ENCODE peak calls at places on chromosomes 1 and 21, in four cellular contexts. One of them, this sample, is unnamed.

GRCh38 chr21:37765501-37765900 is 150.8 kb downstream of the KCNJ6 start:
- DNase-seq in heart left ventricle: no peak
- DNase-seq in heart right ventricle: no peak
- DNase-seq in coronary artery: no peak
- DNase-seq in this sample: no peak

GRCh38 chr1:64915381-64916274 is 50.7 kb downstream of the JAK1 start:
- DNase-seq in heart left ventricle: no peak
- DNase-seq in heart right ventricle: no peak
- DNase-seq in coronary artery: no peak
- DNase-seq in this sample: no peak

GRCh38 chr1:182629674-182630073 is 25.5 kb upstream of the RGS16 start:
- DNase-seq in heart left ventricle: no peak
- DNase-seq in heart right ventricle: no peak
- DNase-seq in coronary artery: no peak
- DNase-seq in this sample: no peak

GRCh38 chr21:38913120-38913975 is 107.6 kb downstream of the ETS2 start:
- DNase-seq in heart left ventricle: peak; percentile 65
- DNase-seq in heart right ventricle: peak; percentile 61
- DNase-seq in coronary artery: peak; percentile 89
- DNase-seq in this sample: peak; percentile 83

GRCh38 chr1:179058343-179059184 is 23.3 kb upstream of the TOR3A start:
- DNase-seq in heart left ventricle: no peak
- DNase-seq in heart right ventricle: no peak
- DNase-seq in coronary artery: no peak
- DNase-seq in this sample: no peak

GRCh38 chr1:14055442-14056225 is 355.6 kb downstream of the PRDM2 start:
- DNase-seq in heart left ventricle: no peak
- DNase-seq in heart right ventricle: no peak
- DNase-seq in coronary artery: no peak
- DNase-seq in this sample: no peak

GRCh38 chr1:154481058-154481457 is 21.0 kb upstream of the TDRD10 start:
- DNase-seq in heart left ventricle: no peak
- DNase-seq in heart right ventricle: no peak
- DNase-seq in coronary artery: no peak
- DNase-seq in this sample: no peak

GRCh38 chr21:45639206-45640000 is 4.1 kb upstream of the PCBP3 start:
- DNase-seq in heart left ventricle: no peak
- DNase-seq in heart right ventricle: no peak
- DNase-seq in coronary artery: no peak
- DNase-seq in this sample: no peak

GRCh38 chr1:111441573-111442192 is 7.4 kb downstream of the WDR77 start:
- DNase-seq in heart left ventricle: no peak
- DNase-seq in heart right ventricle: no peak
- DNase-seq in coronary artery: no peak
- DNase-seq in this sample: no peak

GRCh38 chr1:32485554-32486255 is 20.8 kb downstream of the ZBTB8B start:
- DNase-seq in heart left ventricle: no peak
- DNase-seq in heart right ventricle: no peak
- DNase-seq in coronary artery: no peak
- DNase-seq in this sample: no peak

DNA sequence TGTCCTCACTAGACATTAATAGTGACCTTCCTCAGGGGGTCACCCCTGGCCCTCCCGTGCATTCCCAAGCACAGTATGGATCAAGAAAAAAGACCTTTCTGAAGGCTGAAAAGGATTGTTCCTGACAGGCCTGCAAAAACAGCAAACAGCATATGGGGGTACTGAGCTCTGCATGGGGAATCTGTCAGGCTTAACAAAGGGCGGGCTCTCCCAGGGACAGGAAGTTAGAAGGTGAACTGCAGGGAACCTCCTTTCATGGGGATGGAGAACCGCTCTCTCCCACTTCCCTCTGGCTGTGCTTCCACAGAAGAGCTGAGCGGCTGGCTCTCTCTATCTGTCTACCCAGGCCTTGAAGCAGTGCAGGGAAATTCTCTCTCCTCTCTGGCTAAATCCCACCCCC is 91.7 kb downstream of the DTL start:
- DNase-seq in heart left ventricle: no peak
- DNase-seq in heart right ventricle: no peak
- DNase-seq in coronary artery: no peak
- DNase-seq in this sample: no peak
- H3K27ac ChIP-seq in heart left ventricle: no peak overlapping the region
- H3K27ac ChIP-seq in heart right ventricle: no peak overlapping the region
- H3K27ac ChIP-seq in coronary artery: no peak overlapping the region
- H3K27ac ChIP-seq in this sample: no peak overlapping the region

DNA sequence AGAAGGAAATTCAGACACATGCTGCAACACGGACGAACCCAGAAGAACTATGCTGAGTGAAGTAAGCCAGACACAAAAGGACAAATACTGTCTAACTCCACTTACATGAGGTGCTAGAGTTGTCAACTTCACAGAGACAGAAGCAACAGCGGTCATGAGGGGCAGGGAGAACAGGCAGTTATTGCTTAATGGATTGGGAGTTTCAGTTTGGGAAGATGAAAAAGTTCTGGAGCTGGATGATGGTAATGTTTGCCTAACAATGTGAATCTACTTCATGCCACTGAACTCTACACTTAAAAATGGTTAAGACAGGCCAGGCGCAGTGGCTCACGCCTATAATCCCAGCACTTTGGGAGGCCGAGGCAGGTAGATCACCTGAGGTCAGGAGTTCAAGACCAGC is 12.1 kb downstream of the PARP1 start:
- DNase-seq in heart left ventricle: no peak
- DNase-seq in heart right ventricle: no peak
- DNase-seq in coronary artery: no peak
- DNase-seq in this sample: no peak
- H3K27ac ChIP-seq in heart left ventricle: no peak overlapping the region
- H3K27ac ChIP-seq in heart right ventricle: no peak overlapping the region
- H3K27ac ChIP-seq in coronary artery: no peak overlapping the region
- H3K27ac ChIP-seq in this sample: no peak overlapping the region

GRCh38 chr1:53893999-53894636 is at the start of gene DIO1:
- DNase-seq in heart left ventricle: no peak
- DNase-seq in heart right ventricle: no peak
- DNase-seq in coronary artery: no peak
- DNase-seq in this sample: no peak
- H3K27ac ChIP-seq in heart left ventricle: peak within 1 kb of the TSS; percentile 85
- H3K27ac ChIP-seq in heart right ventricle: no peak within 1 kb of the TSS
- H3K27ac ChIP-seq in coronary artery: no peak within 1 kb of the TSS
- H3K27ac ChIP-seq in this sample: no peak within 1 kb of the TSS

DNA sequence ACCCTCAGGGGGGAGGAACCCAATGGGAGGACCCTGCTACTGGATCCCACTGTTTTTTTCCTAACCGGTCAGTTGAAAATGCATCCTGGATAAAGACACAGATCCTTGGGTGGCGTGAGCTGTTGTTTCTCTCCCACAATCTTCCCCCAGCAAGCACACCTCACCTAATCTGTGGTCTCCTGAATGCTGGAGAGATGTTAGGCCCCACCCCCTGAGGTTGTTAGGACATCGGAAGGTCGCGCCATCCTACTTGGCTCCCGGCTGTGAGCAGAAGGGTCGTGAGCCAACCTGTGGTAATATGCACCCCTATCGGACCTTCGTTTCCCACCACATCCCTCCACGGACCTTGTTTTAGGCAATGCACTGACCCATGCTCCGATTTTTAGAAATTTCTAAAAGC is 89.9 kb upstream of the IPO9 start:
- DNase-seq in heart left ventricle: no peak
- DNase-seq in heart right ventricle: no peak
- DNase-seq in coronary artery: no peak
- DNase-seq in this sample: no peak
- H3K27ac ChIP-seq in heart left ventricle: peak overlapping the region; percentile 81
- H3K27ac ChIP-seq in heart right ventricle: peak overlapping the region; percentile 96
- H3K27ac ChIP-seq in coronary artery: peak overlapping the region; percentile 90
- H3K27ac ChIP-seq in this sample: peak overlapping the region; percentile 78

DNA sequence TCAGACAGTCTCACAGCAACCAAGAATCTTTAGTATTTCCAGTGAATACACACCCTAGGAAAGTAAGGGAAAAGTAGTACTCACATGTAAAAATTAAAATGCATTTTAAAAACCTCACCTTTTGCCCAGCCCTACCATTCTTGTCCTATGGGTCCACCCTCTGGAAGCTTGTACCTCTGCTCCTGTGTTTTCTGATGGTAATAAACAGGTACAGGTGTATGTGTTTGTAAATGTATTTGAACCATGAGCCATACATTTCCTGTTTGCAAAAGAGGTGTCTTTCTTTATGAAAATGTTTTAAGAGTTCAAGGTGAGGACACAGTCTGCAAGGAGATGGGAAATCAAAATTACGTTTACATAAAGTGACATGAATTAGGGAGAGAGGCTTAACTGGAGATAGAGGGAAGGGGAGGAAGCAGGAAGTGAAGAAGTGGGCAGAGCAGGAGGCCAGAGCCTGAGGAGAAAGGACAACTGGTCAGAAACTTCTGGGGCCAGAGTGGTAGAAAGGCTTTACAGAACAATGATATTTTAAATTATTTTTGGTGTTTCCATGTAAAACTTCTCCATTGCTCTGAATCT is 52.0 kb upstream of the IVNS1ABP start:
- DNase-seq in heart left ventricle: no peak
- DNase-seq in heart right ventricle: no peak
- DNase-seq in coronary artery: no peak
- DNase-seq in this sample: no peak
- H3K27ac ChIP-seq in heart left ventricle: no peak overlapping the region
- H3K27ac ChIP-seq in heart right ventricle: no peak overlapping the region
- H3K27ac ChIP-seq in coronary artery: no peak overlapping the region
- H3K27ac ChIP-seq in this sample: no peak overlapping the region

GRCh38 chr1:222892137-222892763 is 77.4 kb downstream of the DISP1 start:
- DNase-seq in heart left ventricle: no peak
- DNase-seq in heart right ventricle: no peak
- DNase-seq in coronary artery: no peak
- DNase-seq in this sample: no peak
- H3K27ac ChIP-seq in heart left ventricle: peak overlapping the region; percentile 66
- H3K27ac ChIP-seq in heart right ventricle: no peak overlapping the region
- H3K27ac ChIP-seq in coronary artery: no peak overlapping the region
- H3K27ac ChIP-seq in this sample: no peak overlapping the region

GRCh38 chr1:51553911-51554310 is 34.8 kb upstream of the EPS15 start:
- DNase-seq in heart left ventricle: no peak
- DNase-seq in heart right ventricle: no peak
- DNase-seq in coronary artery: no peak
- DNase-seq in this sample: no peak
- H3K27ac ChIP-seq in heart left ventricle: no peak overlapping the region
- H3K27ac ChIP-seq in heart right ventricle: no peak overlapping the region
- H3K27ac ChIP-seq in coronary artery: no peak overlapping the region
- H3K27ac ChIP-seq in this sample: no peak overlapping the region

GRCh38 chr1:114702699-114703098 is 7.4 kb upstream of the AMPD1 start:
- DNase-seq in heart left ventricle: no peak
- DNase-seq in heart right ventricle: no peak
- DNase-seq in coronary artery: no peak
- DNase-seq in this sample: no peak

GRCh38 chr1:114700026-114700600 is 4.8 kb upstream of the AMPD1 start:
- DNase-seq in heart left ventricle: no peak
- DNase-seq in heart right ventricle: no peak
- DNase-seq in coronary artery: no peak
- DNase-seq in this sample: no peak

GRCh38 chr1:114707604-114708003 is 9.0 kb downstream of the NRAS start:
- DNase-seq in heart left ventricle: no peak
- DNase-seq in heart right ventricle: no peak
- DNase-seq in coronary artery: no peak
- DNase-seq in this sample: no peak

GRCh38 chr1:114701931-114702330 is 6.6 kb upstream of the AMPD1 start:
- DNase-seq in heart left ventricle: no peak
- DNase-seq in heart right ventricle: no peak
- DNase-seq in coronary artery: no peak
- DNase-seq in this sample: no peak

DNA sequence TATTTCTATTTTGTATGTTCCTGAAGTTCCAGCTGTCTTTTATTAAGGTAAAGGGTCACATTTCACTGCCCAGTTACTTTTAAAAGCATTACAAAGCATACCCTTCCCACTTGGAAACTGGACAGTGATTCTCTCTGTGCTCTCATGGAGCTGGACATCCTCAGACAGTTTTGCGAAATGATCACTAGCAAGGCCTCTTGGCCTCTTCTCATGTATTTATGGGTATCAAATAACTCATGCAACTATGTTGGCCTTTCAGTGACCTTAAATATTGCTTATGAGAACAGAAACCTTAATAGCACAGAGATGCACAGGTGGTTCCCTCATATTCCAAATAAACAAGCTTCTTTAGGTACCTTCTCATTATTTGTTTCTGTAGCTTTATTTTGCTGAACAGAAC is 7.9 kb upstream of the AMPD1 start:
- DNase-seq in heart left ventricle: no peak
- DNase-seq in heart right ventricle: no peak
- DNase-seq in coronary artery: no peak
- DNase-seq in this sample: no peak
- H3K27ac ChIP-seq in heart left ventricle: no peak overlapping the region
- H3K27ac ChIP-seq in heart right ventricle: no peak overlapping the region
- H3K27ac ChIP-seq in coronary artery: no peak overlapping the region
- H3K27ac ChIP-seq in this sample: no peak overlapping the region

GRCh38 chr1:43171312-43171875 is 696 bp downstream of the EBNA1BP2 start:
- DNase-seq in heart left ventricle: no peak
- DNase-seq in heart right ventricle: no peak
- DNase-seq in coronary artery: no peak
- DNase-seq in this sample: no peak

GRCh38 chr1:43172532-43172972 is 422 bp downstream of the CFAP57 start:
- DNase-seq in heart left ventricle: peak; percentile 91
- DNase-seq in heart right ventricle: peak; percentile 86
- DNase-seq in coronary artery: peak; percentile 90
- DNase-seq in this sample: peak; percentile 82

GRCh38 chr1:43174873-43175272 is 2.7 kb downstream of the CFAP57 start:
- DNase-seq in heart left ventricle: no peak
- DNase-seq in heart right ventricle: no peak
- DNase-seq in coronary artery: no peak
- DNase-seq in this sample: no peak

GRCh38 chr1:43177691-43178090 is 5.6 kb downstream of the CFAP57 start:
- DNase-seq in heart left ventricle: no peak
- DNase-seq in heart right ventricle: no peak
- DNase-seq in coronary artery: no peak
- DNase-seq in this sample: no peak

DNA sequence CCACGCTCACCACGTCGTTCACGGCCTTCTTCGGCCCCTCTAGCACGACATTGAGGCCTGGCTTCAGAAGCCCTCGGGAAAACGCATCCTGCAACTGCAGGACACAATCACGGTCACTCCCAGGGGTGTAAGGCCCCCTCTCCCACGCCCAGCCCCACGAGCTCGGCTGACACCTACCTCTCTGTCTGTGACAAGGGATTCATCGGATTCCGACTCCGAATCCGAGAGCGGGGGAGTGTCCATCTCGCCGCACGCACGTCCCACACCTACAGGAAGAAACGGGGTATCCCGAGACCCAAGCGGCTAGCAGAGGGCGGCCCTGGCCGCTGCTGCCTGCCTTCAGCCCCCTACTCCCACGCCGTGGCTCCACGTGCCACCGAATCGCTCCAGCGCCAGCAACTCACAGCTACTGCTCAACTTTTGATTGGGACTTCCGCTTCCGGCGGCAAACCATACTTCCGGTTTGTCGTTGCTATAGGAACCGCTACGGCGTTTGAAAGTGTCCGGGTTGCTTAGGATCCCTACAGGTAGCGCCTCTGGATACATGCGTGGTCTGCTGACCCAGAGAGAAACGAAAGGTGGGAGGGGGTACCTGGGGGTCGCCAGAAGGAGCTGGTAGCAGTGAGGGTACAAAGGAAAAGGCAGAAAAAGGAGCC is at the start of the genes CFAP57 and EBNA1BP2:
- DNase-seq in heart left ventricle: peak; percentile 91
- DNase-seq in heart right ventricle: peak; percentile 82
- DNase-seq in coronary artery: peak; percentile 94
- DNase-seq in this sample: peak; percentile 93
- H3K27ac ChIP-seq in heart left ventricle: peak within 1 kb of the TSS; percentile 45
- H3K27ac ChIP-seq in heart right ventricle: no peak within 1 kb of the TSS
- H3K27ac ChIP-seq in coronary artery: peak within 1 kb of the TSS; percentile 62
- H3K27ac ChIP-seq in this sample: peak within 1 kb of the TSS; percentile 37